ENCODE peak calls at places on chromosomes 6 and 20, in seven cellular contexts. O is nucleus accumbens, E is HS-5, I is mammary epithelial cell, W is brain microvascular endothelial cell, N is endothelial cell, S is NCI-H1105 treated with DMSO at 0.1 percent for 48 hours. M is an unnamed sample.

GRCh38 chr6:165098165-165098564 is 211.2 kb downstream of the C6orf118 start:
- DNase-seq in O (no peak), E (no peak), I (no peak), W (no peak), N (no peak), S (no peak), M (peak)

GRCh38 chr20:64114356-64114971 is 7.1 kb upstream of the NPBWR2 start:
- DNase-seq in O (no peak), E (no peak), I (no peak), W (no peak), N (no peak), S (no peak), M (no peak)

GRCh38 chr6:43741829-43742228 is 28.2 kb upstream of the VEGFA start:
- DNase-seq in O (no peak), E (no peak), I (no peak), W (no peak), N (no peak), S (no peak), M (no peak)

GRCh38 chr6:35213824-35214756 is at the start of gene SCUBE3:
- DNase-seq in O (no peak), E (no peak), I (peak), W (peak), N (peak), S (peak), M (peak)

GRCh38 chr6:43796910-43797890 is 27.2 kb downstream of the VEGFA start:
- DNase-seq in O (no peak), E (no peak), I (no peak), W (no peak), N (no peak), S (no peak), M (no peak)

GRCh38 chr6:25417206-25417605 is 138.0 kb downstream of the CARMIL1 start:
- DNase-seq in O (no peak), E (no peak), I (no peak), W (no peak), N (no peak), S (no peak), M (no peak)

GRCh38 chr6:169981051-169981450 is 229.6 kb downstream of the ERMARD start:
- DNase-seq in O (no peak), E (no peak), I (no peak), W (no peak), N (no peak), S (no peak), M (no peak)

GRCh38 chr6:39280247-39280731 is 33.9 kb downstream of the KCNK17 start:
- DNase-seq in O (no peak), E (no peak), I (peak), W (peak), N (no peak), S (no peak), M (no peak)